ENCODE peak calls at places on chromosomes 2 and 18, in four cellular contexts. Z, O, D and Y are unnamed samples. For H3K4me1, the result is how much of the 10 kb centered on the place peaks cover.

GRCh38 chr18:66495844-66496243 is 108.0 kb downstream of the CDH19 start:
- DNase-seq in Z (no peak), D (peak), O (peak), Y (peak)

GRCh38 chr2:38409136-38409903 is 32.2 kb upstream of the ATL2 start:
- DNase-seq in Z (peak), D (no peak), O (peak), Y (no peak)

GRCh38 chr2:60260646-60261296 is 292.7 kb downstream of the BCL11A start:
- DNase-seq in O (peak), Z (no peak), D (peak), Y (no peak)

GRCh38 chr2:154706660-154707059 is 8.2 kb downstream of the KCNJ3 start:
- DNase-seq in D (no peak), Z (no peak), O (no peak), Y (no peak)

GRCh38 chr18:21167641-21168372 is 56.2 kb upstream of the ROCK1 start:
- DNase-seq in Z (no peak), D (peak), O (no peak), Y (no peak)

GRCh38 chr2:120100627-120101026 is 87.8 kb downstream of the EPB41L5 start:
- DNase-seq in D (no peak), Z (no peak), O (no peak), Y (no peak)

GRCh38 chr18:2411381-2411977 is 159.8 kb downstream of the METTL4 start:
- DNase-seq in D (peak), O (no peak), Z (no peak), Y (no peak)

GRCh38 chr2:133668547-133668946 is 100.3 kb upstream of the NCKAP5 start:
- DNase-seq in O (no peak), Z (no peak), D (no peak), Y (no peak)

GRCh38 chr18:21049306-21049705 is 62.3 kb downstream of the ROCK1 start:
- DNase-seq in D (no peak), O (no peak), Z (no peak), Y (no peak)

GRCh38 chr18:22433960-22434359 is 16.2 kb upstream of the CTAGE1 start:
- DNase-seq in Z (no peak), O (no peak), D (no peak), Y (no peak)

GRCh38 chr2:43521568-43521967 is 74.3 kb downstream of the THADA start:
- DNase-seq in D (no peak), O (no peak), Z (no peak), Y (no peak)

GRCh38 chr2:171210216-171210863 is 49.6 kb upstream of the TLK1 start:
- DNase-seq in Z (no peak), O (no peak), D (no peak), Y (no peak)

GRCh38 chr2:42128731-42129486 is 40.2 kb upstream of the EML4 start:
- DNase-seq in O (no peak), Z (no peak), D (no peak), Y (no peak)

GRCh38 chr2:220226541-220226940 is 599.1 kb downstream of the SLC4A3 start:
- DNase-seq in D (no peak), O (no peak), Z (no peak), Y (no peak)

GRCh38 chr2:163347982-163348842 is 387.6 kb downstream of the FIGN start:
- DNase-seq in O (peak), D (peak), Z (peak), Y (peak)

GRCh38 chr2:160308915-160309314 is 108.8 kb upstream of the ITGB6 start:
- DNase-seq in O (no peak), Z (no peak), D (no peak), Y (no peak)

GRCh38 chr2:206846854-206847834 is 81.7 kb downstream of the FASTKD2 start:
- DNase-seq in O (no peak), D (no peak), Z (no peak), Y (no peak)

GRCh38 chr2:197265931-197266330 is 44.6 kb downstream of the ANKRD44 start:
- DNase-seq in D (no peak), O (no peak), Z (no peak), Y (no peak)

GRCh38 chr2:28437918-28438317 is 45.3 kb downstream of the FOSL2 start:
- DNase-seq in Z (no peak), D (no peak), O (no peak), Y (no peak)

GRCh38 chr2:29317077-29317517 is 201.9 kb downstream of the CLIP4 start:
- DNase-seq in Z (no peak), D (no peak), O (no peak), Y (no peak)

GRCh38 chr2:64586883-64587481 is 62.9 kb downstream of the AFTPH start:
- DNase-seq in O (no peak), D (peak), Z (no peak), Y (no peak)

GRCh38 chr2:16623046-16623445 is 42.6 kb downstream of the CYRIA start:
- DNase-seq in O (no peak), Z (no peak), D (no peak), Y (no peak)

GRCh38 chr18:48804856-48805610 is 145.7 kb downstream of the SMAD7 start:
- DNase-seq in D (no peak), Z (no peak), O (peak), Y (no peak)

GRCh38 chr2:127635380-127636237 is 10.3 kb upstream of the GPR17 start:
- DNase-seq in D (no peak), Z (no peak), O (no peak), Y (no peak)
- H3K4me1 ChIP-seq in D (under half), Z (under half), O (half or more), Y (under half)

GRCh38 chr2:216246741-216247140 is 125.5 kb downstream of the MARCHF4 start:
- DNase-seq in O (no peak), D (no peak), Z (no peak), Y (no peak)

GRCh38 chr2:216236486-216236885 is 127.3 kb downstream of the XRCC5 start:
- DNase-seq in Z (no peak), O (no peak), D (no peak), Y (no peak)

GRCh38 chr2:216245391-216245790 is 126.9 kb downstream of the MARCHF4 start:
- DNase-seq in Z (no peak), O (no peak), D (no peak), Y (no peak)

GRCh38 chr2:216243026-216243425 is 129.3 kb downstream of the MARCHF4 start:
- DNase-seq in O (no peak), Z (no peak), D (no peak), Y (no peak)

DNA sequence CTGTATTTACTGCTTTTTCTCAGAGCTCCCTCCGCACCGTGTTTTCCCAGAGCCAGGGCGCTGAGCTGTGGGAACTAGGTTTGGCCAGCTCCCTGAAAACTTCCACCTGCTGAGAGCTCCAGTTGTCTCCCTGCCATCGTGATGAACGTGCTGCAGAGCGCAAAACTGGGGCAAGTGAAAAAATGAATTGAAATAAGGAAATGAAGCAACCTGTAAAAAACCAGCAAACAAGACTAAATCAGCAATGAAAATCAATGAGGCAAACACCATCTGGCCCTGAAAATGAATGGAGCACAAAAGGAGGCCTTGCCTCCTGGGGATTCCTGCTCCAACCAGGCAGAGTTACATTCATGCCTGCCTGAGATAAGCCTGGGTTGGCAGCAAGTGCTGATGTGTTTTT is 129.9 kb downstream of the MARCHF4 start:
- DNase-seq in D (no peak), Z (no peak), O (no peak), Y (no peak)
- H3K27ac ChIP-seq in D (no peak), Z (no peak), O (no peak), Y (no peak)

DNA sequence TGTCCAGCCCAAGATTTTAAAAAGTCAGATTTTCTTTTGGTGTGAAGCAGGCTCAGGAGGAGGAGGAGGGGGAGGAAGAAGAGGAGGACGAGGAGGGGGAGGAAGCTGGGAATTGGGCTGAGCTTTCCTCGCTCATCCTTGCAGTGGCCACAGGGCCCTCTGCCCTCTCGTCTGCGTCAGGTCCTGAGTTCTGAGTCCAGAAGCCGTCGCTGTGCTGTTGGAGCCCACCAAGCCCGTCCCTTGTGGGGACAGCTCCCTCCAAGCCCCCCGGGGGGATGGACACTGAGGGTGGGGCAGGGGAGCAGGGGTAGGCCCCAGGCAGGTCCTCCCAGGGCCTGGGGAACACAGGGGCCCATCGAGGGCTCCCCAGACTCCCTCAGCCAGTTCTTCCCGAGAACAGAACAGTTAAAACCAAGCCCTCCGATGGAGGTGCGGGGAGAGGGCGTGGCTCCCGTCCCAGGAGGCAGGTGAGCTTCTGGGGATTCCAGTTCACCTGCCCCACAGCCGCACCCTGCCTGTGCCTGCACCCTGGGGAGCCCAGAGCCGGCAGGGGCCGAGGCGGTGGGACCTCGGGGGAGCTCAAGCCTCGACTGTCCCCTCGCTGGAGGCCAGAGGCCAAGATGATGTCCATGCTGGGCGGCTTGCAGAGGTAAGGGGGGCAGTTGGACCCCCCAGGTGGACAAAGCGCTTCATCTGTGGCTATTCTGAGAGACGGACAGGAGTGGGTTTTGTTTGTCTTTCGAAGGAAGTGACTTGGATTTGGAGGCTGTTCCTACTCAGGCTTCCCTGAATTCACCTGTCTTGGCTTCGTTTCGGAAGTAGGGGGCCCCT is at the start of gene GAL3ST2:
- DNase-seq in Z (no peak), O (no peak), D (no peak), Y (no peak)
- H3K4me1 ChIP-seq in Z (under half), O (under half), D (under half), Y (under half)

GRCh38 chr18:23939366-23939765 is 75.2 kb upstream of the TTC39C start:
- DNase-seq in Z (no peak), O (no peak), D (no peak), Y (no peak)
- H3K27ac ChIP-seq in Z (no peak), O (no peak), D (no peak), Y (no peak)

GRCh38 chr2:237698338-237698694 is 70.9 kb downstream of the LRRFIP1 start:
- DNase-seq in D (no peak), Z (no peak), O (no peak), Y (no peak)

GRCh38 chr2:237694423-237695194 is 67.2 kb downstream of the LRRFIP1 start:
- DNase-seq in Z (no peak), D (no peak), O (peak), Y (no peak)

GRCh38 chr2:237695201-237695780 is 67.9 kb downstream of the LRRFIP1 start:
- DNase-seq in O (no peak), D (peak), Z (no peak), Y (no peak)

GRCh38 chr2:237697586-237698337 is 70.4 kb downstream of the LRRFIP1 start:
- DNase-seq in Z (no peak), D (no peak), O (no peak), Y (no peak)

DNA sequence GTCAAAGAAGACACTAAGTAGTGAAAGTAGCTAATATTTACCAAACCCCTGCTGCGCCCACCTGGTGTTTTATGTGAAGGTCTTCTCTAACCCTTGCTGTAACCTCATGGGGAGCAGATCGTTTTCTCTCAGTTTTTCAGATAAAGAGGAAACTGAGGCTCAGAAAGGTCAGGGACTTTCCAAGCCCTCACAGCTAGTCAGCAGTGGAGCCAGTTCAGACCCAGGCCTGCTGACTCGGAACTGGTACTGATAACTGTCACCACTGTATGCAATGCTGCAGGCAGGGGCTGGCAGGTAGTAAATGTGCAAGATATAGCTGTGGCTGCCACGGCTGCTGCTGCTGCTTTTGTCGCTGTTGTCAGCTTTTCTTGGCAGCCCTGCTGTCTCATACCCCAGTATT is 69.1 kb downstream of the LRRFIP1 start:
- DNase-seq in O (no peak), Z (no peak), D (no peak), Y (no peak)
- H3K4me1 ChIP-seq in O (half or more), Z (under half), D (half or more), Y (half or more)

GRCh38 chr2:202098336-202098735 is 25.3 kb downstream of the KIAA2012 start:
- DNase-seq in D (no peak), O (no peak), Z (no peak), Y (no peak)

GRCh38 chr2:202091476-202091875 is 18.4 kb downstream of the KIAA2012 start:
- DNase-seq in Z (no peak), D (no peak), O (no peak), Y (no peak)

GRCh38 chr2:202099515-202099914 is 26.5 kb downstream of the KIAA2012 start:
- DNase-seq in Z (no peak), D (no peak), O (no peak), Y (no peak)

GRCh38 chr2:202101049-202101579 is 28.1 kb downstream of the KIAA2012 start:
- DNase-seq in D (no peak), Z (no peak), O (no peak), Y (no peak)

GRCh38 chr2:202096736-202097135 is 23.7 kb downstream of the KIAA2012 start:
- DNase-seq in D (no peak), Z (no peak), O (no peak), Y (no peak)
- H3K27ac ChIP-seq in D (no peak), Z (no peak), O (no peak), Y (no peak)

GRCh38 chr2:157785200-157785599 is 90.9 kb downstream of the ACVR1 start:
- DNase-seq in Z (no peak), D (peak), O (no peak), Y (no peak)
- H3K4me1 ChIP-seq in Z (under half), D (half or more), O (half or more), Y (under half)

GRCh38 chr18:50653402-50654093 is 93.7 kb downstream of the MAPK4 start:
- DNase-seq in D (no peak), Z (peak), O (no peak), Y (no peak)
- H3K27ac ChIP-seq in D (no peak), Z (peak), O (no peak), Y (no peak)

DNA sequence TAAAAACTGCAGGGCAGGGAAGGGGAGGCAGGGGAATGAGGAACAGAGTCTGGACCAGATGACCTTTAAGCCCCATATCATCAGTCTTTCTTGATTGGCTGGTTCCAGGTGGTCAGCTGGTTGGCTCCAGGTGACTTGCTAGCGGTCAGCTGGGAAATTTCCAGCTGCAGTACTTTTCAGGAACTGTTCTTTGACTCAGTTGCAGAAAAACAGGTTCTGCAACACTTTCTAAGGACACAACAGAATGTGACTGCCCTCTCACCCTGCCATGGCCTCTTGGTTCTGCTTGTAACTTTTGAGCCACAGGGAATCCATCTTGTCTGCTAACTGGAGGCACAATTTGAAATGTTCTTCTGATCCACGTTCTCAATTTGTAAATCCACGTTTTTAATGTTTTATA is 278.3 kb upstream of the LRATD1 start:
- DNase-seq in D (no peak), Z (no peak), O (no peak), Y (no peak)
- H3K4me1 ChIP-seq in D (under half), Z (under half), O (under half), Y (under half)

DNA sequence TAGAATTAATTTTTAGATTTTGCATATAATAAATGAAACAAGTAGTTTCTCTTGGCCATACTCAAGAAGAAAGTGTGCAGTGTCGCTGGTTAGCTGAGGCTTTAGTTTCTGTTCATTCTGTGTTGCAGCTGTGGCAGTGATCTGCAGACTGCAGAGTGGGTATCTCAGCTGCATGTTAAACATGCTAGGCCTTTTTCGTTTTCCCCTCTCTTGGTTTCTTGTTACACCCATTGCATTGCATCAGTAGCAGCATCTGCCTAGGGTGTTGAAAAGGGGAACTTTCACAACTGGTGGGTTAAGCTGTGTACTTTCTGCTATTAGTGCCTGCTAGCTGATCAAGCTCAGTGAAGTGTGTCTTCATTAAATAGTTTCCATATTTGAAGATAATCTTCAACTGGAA is 51.3 kb downstream of the ACSL3 start:
- DNase-seq in D (no peak), O (no peak), Z (no peak), Y (no peak)
- H3K27ac ChIP-seq in D (no peak), O (no peak), Z (no peak), Y (no peak)